ENCODE peak calls at places on chromosomes 5 and 9, in seven cellular contexts. Y is stimulated activated CD8-positive, alpha-beta memory T cell treated with anti-CD3 and anti-CD28 coated beads, Interleukin-15, amount 100 ng/mL, for 48 hours; C is GM10248; U is midbrain; V is CD8-positive, alpha-beta memory T cell; A is right cardiac atrium; T is NCI-H1092 treated with DMSO at 0.1 percent for 48 hours. F is an unnamed sample.

GRCh38 chr5:43039468-43040286 is 442 bp downstream of the ANXA2R start:
- DNase-seq in Y (peak), C (no peak), U (no peak), V (peak), A (peak), T (peak), F (peak)

GRCh38 chr9:34984049-34984448 is 5.5 kb upstream of the DNAJB5 start:
- DNase-seq in Y (no peak), C (no peak), U (no peak), V (no peak), A (no peak), T (no peak), F (no peak)

GRCh38 chr5:165321912-165322311 is 1816.5 kb downstream of the MAT2B start:
- DNase-seq in Y (no peak), C (no peak), U (no peak), V (no peak), A (no peak), T (no peak), F (no peak)

GRCh38 chr5:149049371-149049781 is 13.5 kb downstream of the SH3TC2 start:
- DNase-seq in Y (no peak), C (no peak), U (no peak), V (no peak), A (no peak), T (no peak), F (no peak)

GRCh38 chr9:129027224-129027684 is 877 bp downstream of the SH3GLB2 start:
- DNase-seq in Y (no peak), C (no peak), U (no peak), V (no peak), A (no peak), T (no peak), F (no peak)

GRCh38 chr5:122704247-122705036 is 70.4 kb upstream of the SNX2 start:
- DNase-seq in Y (no peak), C (no peak), U (peak), V (no peak), A (no peak), T (peak), F (no peak)

GRCh38 chr9:129011761-129012281 is 16.3 kb downstream of the SH3GLB2 start:
- DNase-seq in Y (no peak), C (no peak), U (no peak), V (no peak), A (no peak), T (no peak), F (no peak)

GRCh38 chr9:112050544-112051475 is 124.3 kb downstream of the SUSD1 start:
- DNase-seq in Y (no peak), C (no peak), U (no peak), V (no peak), A (peak), T (no peak), F (no peak)

GRCh38 chr9:128323192-128323730 is 622 bp downstream of the COQ4 start:
- DNase-seq in Y (no peak), C (no peak), U (no peak), V (no peak), A (no peak), T (peak), F (no peak)

GRCh38 chr5:78920604-78921003 is 64.5 kb downstream of the ARSB start:
- DNase-seq in Y (no peak), C (no peak), U (no peak), V (no peak), A (no peak), T (no peak), F (no peak)

GRCh38 chr5:9624196-9624947 is 5.8 kb downstream of the TAS2R1 start:
- DNase-seq in Y (no peak), C (no peak), U (no peak), V (no peak), A (no peak), T (no peak), F (no peak)

GRCh38 chr5:149647334-149647733 is 66.0 kb downstream of the ARHGEF37 start:
- DNase-seq in Y (no peak), C (no peak), U (no peak), V (no peak), A (no peak), T (no peak), F (no peak)

GRCh38 chr9:87973791-87974292 is 491 bp downstream of the CDK20 start:
- DNase-seq in Y (no peak), C (no peak), U (no peak), V (no peak), A (no peak), T (peak), F (no peak)

GRCh38 chr9:137333016-137333726 is 31.1 kb upstream of the NRARP start:
- DNase-seq in Y (no peak), C (no peak), U (no peak), V (no peak), A (no peak), T (no peak), F (no peak)

GRCh38 chr9:127222388-127223095 is 42.0 kb upstream of the GARNL3 start:
- DNase-seq in Y (no peak), C (no peak), U (no peak), V (no peak), A (no peak), T (no peak), F (no peak)

GRCh38 chr9:35385042-35385441 is 104.9 kb upstream of the RUSC2 start:
- DNase-seq in Y (no peak), C (no peak), U (no peak), V (no peak), A (no peak), T (no peak), F (no peak)

GRCh38 chr5:143056792-143057579 is 286.8 kb downstream of the ARHGAP26 start:
- DNase-seq in Y (no peak), C (peak), U (no peak), V (no peak), A (no peak), T (no peak), F (no peak)

GRCh38 chr5:168365581-168366081 is 74.2 kb downstream of the WWC1 start:
- DNase-seq in Y (no peak), C (no peak), U (peak), V (no peak), A (peak), T (peak), F (no peak)

GRCh38 chr5:32531885-32532520 is 53.4 kb upstream of the SUB1 start:
- DNase-seq in Y (peak), C (peak), U (no peak), V (peak), A (no peak), T (peak), F (no peak)

GRCh38 chr5:93423333-93423714 is 157.7 kb downstream of the NR2F1-AS1 start:
- DNase-seq in Y (no peak), C (no peak), U (no peak), V (no peak), A (no peak), T (no peak), F (no peak)

GRCh38 chr5:55063899-55064298 is 38.5 kb upstream of the GZMA start:
- DNase-seq in Y (no peak), C (no peak), U (no peak), V (no peak), A (no peak), T (no peak), F (no peak)

GRCh38 chr5:23655674-23656073 is 148.3 kb downstream of the PRDM9 start:
- DNase-seq in Y (no peak), C (no peak), U (no peak), V (no peak), A (no peak), T (no peak), F (no peak)

GRCh38 chr5:55151923-55152842 is 7.8 kb upstream of the GPX8 start:
- DNase-seq in Y (no peak), C (no peak), U (no peak), V (no peak), A (no peak), T (no peak), F (no peak)

GRCh38 chr9:136545065-136545965 is 533 bp downstream of the NOTCH1 start:
- DNase-seq in Y (no peak), C (peak), U (peak), V (peak), A (no peak), T (no peak), F (no peak)

GRCh38 chr5:7916171-7916804 is 47.3 kb downstream of the MTRR start:
- DNase-seq in Y (no peak), C (no peak), U (no peak), V (no peak), A (no peak), T (no peak), F (no peak)

GRCh38 chr5:32499261-32499660 is 54.7 kb upstream of the ZFR start:
- DNase-seq in Y (peak), C (no peak), U (no peak), V (no peak), A (no peak), T (no peak), F (no peak)

GRCh38 chr9:9874270-9874669 is 738.5 kb downstream of the PTPRD start:
- DNase-seq in Y (no peak), C (no peak), U (no peak), V (no peak), A (no peak), T (no peak), F (no peak)

GRCh38 chr9:132440769-132441168 is 30.8 kb downstream of the CFAP77 start:
- DNase-seq in Y (no peak), C (no peak), U (no peak), V (no peak), A (no peak), T (no peak), F (no peak)

GRCh38 chr9:130041648-130042405 is 1.2 kb downstream of the FNBP1 start:
- DNase-seq in Y (no peak), C (no peak), U (peak), V (no peak), A (no peak), T (no peak), F (no peak)

GRCh38 chr5:132211787-132212186 is 15.9 kb downstream of the P4HA2 start:
- DNase-seq in Y (no peak), C (no peak), U (no peak), V (no peak), A (no peak), T (no peak), F (no peak)

GRCh38 chr5:79456890-79457583 is 56.9 kb downstream of the HOMER1 start:
- DNase-seq in Y (no peak), C (peak), U (no peak), V (no peak), A (no peak), T (no peak), F (no peak)

GRCh38 chr9:95937131-95937530 is 61.6 kb downstream of the ERCC6L2 start:
- DNase-seq in Y (no peak), C (no peak), U (no peak), V (no peak), A (no peak), T (no peak), F (peak)

GRCh38 chr5:64682608-64683007 is 7.7 kb upstream of the SHISAL2B start:
- DNase-seq in Y (no peak), C (no peak), U (no peak), V (no peak), A (no peak), T (no peak), F (no peak)

GRCh38 chr9:134534661-134535080 is 106.9 kb upstream of the COL5A1 start:
- DNase-seq in Y (no peak), C (no peak), U (no peak), V (no peak), A (no peak), T (no peak), F (no peak)

GRCh38 chr5:1021136-1021968 is 12.8 kb downstream of the NKD2 start:
- DNase-seq in Y (no peak), C (no peak), U (no peak), V (no peak), A (peak), T (no peak), F (no peak)

GRCh38 chr5:3394877-3395599 is 200.6 kb upstream of the IRX1 start:
- DNase-seq in Y (no peak), C (no peak), U (peak), V (no peak), A (no peak), T (peak), F (no peak)

GRCh38 chr9:14203366-14204056 is 110.4 kb downstream of the NFIB start:
- DNase-seq in Y (no peak), C (no peak), U (peak), V (no peak), A (peak), T (peak), F (peak)

GRCh38 chr9:126111556-126111955 is 215.1 kb upstream of the MVB12B start:
- DNase-seq in Y (no peak), C (no peak), U (no peak), V (no peak), A (no peak), T (no peak), F (no peak)

GRCh38 chr9:114484854-114485443 is 20.3 kb downstream of the WHRN start:
- DNase-seq in Y (peak), C (peak), U (no peak), V (peak), A (no peak), T (no peak), F (no peak)

F was measured in NCI-H1105.